ENCODE peak calls at places on chromosomes 7 and 10, in five cellular contexts. R is IMR-90, V is upper lobe of right lung, E is mesendoderm, P is body of pancreas. D is an unnamed sample.

GRCh38 chr7:98467570-98468312 is 66.9 kb upstream of the BAIAP2L1 start:
- DNase-seq in R (no peak), V (no peak), E (no peak), P (no peak), D (no peak)

GRCh38 chr10:70804424-70804814 is 11.3 kb upstream of the SGPL1 start:
- DNase-seq in R (no peak), V (no peak), E (no peak), P (no peak), D (no peak)

GRCh38 chr7:99396914-99397631 is 11.3 kb downstream of the PDAP1 start:
- DNase-seq in R (no peak), V (no peak), E (no peak), P (no peak), D (no peak)

GRCh38 chr10:101388671-101389276 is 34.8 kb downstream of the BTRC start:
- DNase-seq in R (no peak), V (no peak), E (no peak), P (no peak), D (no peak)

GRCh38 chr10:30783939-30784500 is 154.5 kb upstream of the LYZL2 start:
- DNase-seq in R (peak; percentile 89), V (peak; percentile 90), E (peak; percentile 94), P (peak; percentile 70), D (peak; percentile 82)

GRCh38 chr7:36207451-36208291 is 54.6 kb downstream of the EEPD1 start:
- DNase-seq in R (peak; percentile 96), V (no peak), E (no peak), P (peak; percentile 36), D (no peak)

GRCh38 chr7:155357573-155358041 is 59.9 kb downstream of the INSIG1 start:
- DNase-seq in R (peak; percentile 32), V (peak; percentile 56), E (no peak), P (no peak), D (no peak)

GRCh38 chr10:129936923-129937300 is 27.2 kb downstream of the EBF3 start:
- DNase-seq in R (no peak), V (no peak), E (no peak), P (no peak), D (no peak)

GRCh38 chr10:35331894-35332640 is 4.2 kb upstream of the CCNY start:
- DNase-seq in R (peak; percentile 97), V (no peak), E (no peak), P (no peak), D (no peak)

DNA sequence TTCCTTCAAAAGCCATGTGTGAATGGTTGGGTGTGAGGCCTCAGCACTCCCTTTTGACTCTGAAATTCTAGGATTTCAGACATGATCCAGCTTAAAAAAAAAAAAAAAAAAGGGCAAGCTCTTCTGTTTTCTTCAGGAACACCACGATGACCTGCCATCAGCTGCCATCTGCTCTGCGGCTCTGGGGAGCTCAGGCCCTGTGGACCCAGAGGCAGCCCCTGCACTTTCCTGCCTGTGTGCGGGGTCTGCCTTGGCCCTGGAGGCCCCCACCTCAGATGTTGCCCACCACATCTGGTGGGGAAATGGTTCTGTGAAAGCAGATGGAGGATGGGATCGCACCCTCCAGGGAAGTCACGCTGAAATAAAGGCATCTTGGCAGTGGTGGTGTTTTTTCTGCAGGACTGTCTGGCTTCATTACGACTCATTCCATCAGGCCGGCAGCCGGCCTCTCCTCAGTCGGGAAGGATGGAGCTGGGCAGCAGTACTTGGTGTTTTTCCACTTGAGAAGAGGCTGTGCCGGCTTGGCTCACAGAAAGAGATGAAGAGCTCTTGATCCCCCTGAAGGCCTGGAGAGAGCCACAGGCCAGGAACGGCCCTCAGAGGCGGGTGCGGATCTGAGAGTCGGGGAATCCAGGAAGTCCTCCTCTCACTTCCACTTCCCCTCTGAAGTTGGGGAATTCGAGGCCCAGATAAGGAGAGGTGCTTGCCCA is 66.1 kb upstream of the AQP1 start:
- DNase-seq in R (peak; percentile 65), V (peak; percentile 91), E (no peak), P (no peak), D (no peak)
- H3K27ac ChIP-seq in R (no peak overlapping the region), V (peak overlapping the region; percentile 72), E (no peak overlapping the region), P (no peak overlapping the region), D (no peak overlapping the region)

DNA sequence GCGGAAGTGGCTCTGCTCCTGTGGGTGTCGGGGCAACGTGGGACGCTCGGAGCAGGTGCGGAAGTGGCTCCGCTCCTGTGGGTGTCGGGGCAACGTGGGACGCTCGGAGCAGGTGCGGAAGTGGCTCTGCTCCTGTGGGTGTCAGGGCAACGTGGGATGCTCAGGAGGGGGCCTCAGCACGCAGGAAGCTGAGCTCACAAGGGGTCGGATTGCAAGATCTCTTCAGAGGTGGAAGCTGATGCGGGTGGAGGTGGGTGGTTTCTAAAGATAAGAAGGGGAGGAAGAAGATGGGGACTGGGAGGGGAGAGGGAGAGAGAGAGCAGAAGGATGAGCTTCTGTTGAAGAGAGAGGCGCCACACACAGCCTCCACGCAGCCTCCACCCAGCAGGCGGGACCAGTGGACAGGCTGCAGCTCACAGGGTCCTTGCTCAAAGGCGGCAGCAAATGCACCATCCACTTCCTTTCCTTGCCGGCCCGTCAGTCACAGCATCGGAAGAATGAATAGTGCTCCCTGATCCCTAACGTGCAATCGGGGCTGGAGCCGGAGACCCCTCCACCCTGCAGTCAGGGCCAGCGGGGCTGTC is 78.7 kb downstream of the PTPRN2 start:
- DNase-seq in R (no peak), V (no peak), E (no peak), P (no peak), D (no peak)
- H3K4me3 ChIP-seq in R (no peak overlapping the region), V (no peak overlapping the region), E (no peak overlapping the region), P (no peak overlapping the region), D (no peak overlapping the region)

DNA sequence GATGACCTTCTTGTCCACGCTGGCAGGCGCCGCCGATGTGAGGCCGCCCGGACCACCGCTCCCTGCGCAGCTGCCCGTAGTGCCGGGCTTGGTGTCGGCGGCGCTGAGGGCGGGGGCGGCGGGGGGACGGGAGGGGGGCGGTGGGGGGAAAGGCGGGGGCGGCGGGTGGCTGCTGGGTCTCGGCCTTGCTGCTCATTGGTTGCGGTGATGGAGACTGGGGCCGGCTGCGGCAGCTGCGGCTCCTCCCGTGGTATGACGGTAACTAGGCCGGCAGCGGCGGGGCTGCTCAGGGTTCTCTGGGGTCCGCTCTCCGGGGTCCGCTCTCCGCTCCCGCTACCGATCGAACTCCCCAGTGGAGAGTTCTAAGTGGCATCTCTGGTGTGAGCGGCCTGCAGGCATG is 1.8 kb upstream of the EFCAB10 start:
- DNase-seq in R (no peak), V (no peak), E (no peak), P (no peak), D (no peak)
- H3K27ac ChIP-seq in R (no peak overlapping the region), V (no peak overlapping the region), E (no peak overlapping the region), P (no peak overlapping the region), D (no peak overlapping the region)

GRCh38 chr10:7306147-7306546 is 104.7 kb downstream of the SFMBT2 start:
- DNase-seq in R (peak; percentile 2), V (no peak), E (no peak), P (no peak), D (no peak)
- H3K4me3 ChIP-seq in R (no peak overlapping the region), V (no peak overlapping the region), E (no peak overlapping the region), P (no peak overlapping the region), D (no peak overlapping the region)

D was measured in WERI-Rb-1.